ENCODE peak calls at places on chromosomes 13 and 19, in eight cellular contexts. H is esophagus muscularis mucosa, B is stomach, Z is HepG2, V is K562, D is tibial nerve, G is upper lobe of left lung, A is H1. R is an unnamed sample. For H3K27me3, the result is how much of the 10 kb centered on the place peaks cover.

GRCh38 chr19:46478356-46478986 is 7.1 kb upstream of the PNMA8A start:
- DNase-seq in H (no peak), B (no peak), Z (no peak), V (peak), D (no peak), G (no peak), A (peak), R (no peak)

GRCh38 chr19:45091031-45091918 is 1.7 kb upstream of the PPP1R37 start:
- DNase-seq in H (peak), B (peak), Z (no peak), V (peak), D (peak), G (peak), A (peak), R (peak)

GRCh38 chr13:44746690-44747089 is 170.6 kb upstream of the TSC22D1 start:
- DNase-seq in H (no peak), B (no peak), Z (no peak), V (no peak), D (no peak), G (no peak), A (no peak), R (no peak)

GRCh38 chr13:99985243-99985874 is 3.8 kb downstream of the ZIC2 start:
- DNase-seq in H (peak), B (no peak), Z (no peak), V (peak), D (no peak), G (no peak), A (no peak), R (peak)

GRCh38 chr19:15297416-15298224 is 34.7 kb downstream of the BRD4 start:
- DNase-seq in H (no peak), B (no peak), Z (peak), V (no peak), D (no peak), G (peak), A (no peak), R (no peak)

GRCh38 chr13:48828962-48829405 is 146.7 kb upstream of the FNDC3A start:
- DNase-seq in H (no peak), B (no peak), Z (no peak), V (no peak), D (no peak), G (no peak), A (no peak), R (no peak)

GRCh38 chr13:24741016-24741662 is 22.8 kb upstream of the RNF17 start:
- DNase-seq in H (no peak), B (no peak), Z (peak), V (peak), D (no peak), G (no peak), A (no peak), R (no peak)

GRCh38 chr13:83733293-83733692 is 149.0 kb downstream of the SLITRK1 start:
- DNase-seq in H (no peak), B (no peak), Z (no peak), V (no peak), D (no peak), G (no peak), A (no peak), R (no peak)

GRCh38 chr19:6963259-6963852 is 57.9 kb downstream of the MBD3L2B start:
- DNase-seq in H (no peak), B (no peak), Z (no peak), V (no peak), D (no peak), G (no peak), A (no peak), R (no peak)

GRCh38 chr13:42048625-42049453 is at the start of gene DGKH:
- DNase-seq in H (no peak), B (peak), Z (no peak), V (peak), D (peak), G (peak), A (peak), R (peak)

GRCh38 chr19:48991823-48992570 is 1.1 kb downstream of the GYS1 start:
- DNase-seq in H (no peak), B (peak), Z (no peak), V (peak), D (peak), G (peak), A (no peak), R (peak)

GRCh38 chr19:29376855-29377354 is 148.9 kb upstream of the VSTM2B start:
- DNase-seq in H (peak), B (peak), Z (no peak), V (no peak), D (no peak), G (peak), A (peak), R (no peak)

GRCh38 chr19:29831041-29831548 is 19.3 kb downstream of the CCNE1 start:
- DNase-seq in H (no peak), B (no peak), Z (no peak), V (no peak), D (no peak), G (no peak), A (no peak), R (no peak)

GRCh38 chr19:47094557-47095517 is 18.7 kb downstream of the ZC3H4 start:
- DNase-seq in H (no peak), B (peak), Z (peak), V (no peak), D (no peak), G (peak), A (no peak), R (no peak)

GRCh38 chr19:11405846-11406643 is 13.1 kb downstream of the RGL3 start:
- DNase-seq in H (no peak), B (no peak), Z (no peak), V (peak), D (no peak), G (no peak), A (peak), R (peak)

GRCh38 chr13:29567411-29567810 is 28.1 kb downstream of the SLC7A1 start:
- DNase-seq in H (no peak), B (no peak), Z (no peak), V (no peak), D (no peak), G (no peak), A (no peak), R (no peak)

GRCh38 chr13:95505265-95505664 is 47.3 kb upstream of the CLDN10 start:
- DNase-seq in H (no peak), B (no peak), Z (no peak), V (no peak), D (no peak), G (peak), A (no peak), R (no peak)

GRCh38 chr19:48473161-48473966 is 4.2 kb downstream of the CYTH2 start:
- DNase-seq in H (no peak), B (no peak), Z (no peak), V (no peak), D (no peak), G (no peak), A (no peak), R (peak)

GRCh38 chr13:23321534-23322241 is 111.8 kb downstream of the SACS start:
- DNase-seq in H (no peak), B (no peak), Z (peak), V (no peak), D (no peak), G (no peak), A (no peak), R (peak)

GRCh38 chr13:98466634-98467236 is 110.2 kb downstream of the STK24 start:
- DNase-seq in H (no peak), B (no peak), Z (peak), V (peak), D (no peak), G (no peak), A (peak), R (no peak)

GRCh38 chr13:99028890-99029289 is 51.0 kb upstream of the DOCK9 start:
- DNase-seq in H (peak), B (no peak), Z (no peak), V (peak), D (no peak), G (peak), A (peak), R (no peak)

GRCh38 chr19:28727133-28727834 is 485.7 kb downstream of the UQCRFS1 start:
- DNase-seq in H (no peak), B (no peak), Z (no peak), V (peak), D (no peak), G (no peak), A (peak), R (no peak)

GRCh38 chr13:60765700-60766411 is 368.8 kb downstream of the TDRD3 start:
- DNase-seq in H (no peak), B (no peak), Z (peak), V (no peak), D (no peak), G (peak), A (no peak), R (no peak)

GRCh38 chr13:90185734-90186133 is 1161.8 kb upstream of the MIR17HG start:
- DNase-seq in H (no peak), B (no peak), Z (no peak), V (no peak), D (no peak), G (no peak), A (no peak), R (no peak)

GRCh38 chr13:94079876-94080275 is 399.6 kb downstream of the DCT start:
- DNase-seq in H (no peak), B (no peak), Z (no peak), V (no peak), D (no peak), G (no peak), A (no peak), R (no peak)

GRCh38 chr19:37902668-37903067 is 3.7 kb downstream of the WDR87 start:
- DNase-seq in H (peak), B (peak), Z (peak), V (peak), D (peak), G (peak), A (peak), R (peak)

GRCh38 chr19:23991170-23991569 is 76.5 kb downstream of the ZNF726 start:
- DNase-seq in H (no peak), B (peak), Z (peak), V (no peak), D (no peak), G (no peak), A (no peak), R (no peak)

GRCh38 chr13:93304868-93305613 is 78.4 kb downstream of the GPC6 start:
- DNase-seq in H (no peak), B (no peak), Z (no peak), V (no peak), D (no peak), G (no peak), A (no peak), R (no peak)

GRCh38 chr19:52391135-52391534 is 6.5 kb upstream of the ZNF528 start:
- DNase-seq in H (no peak), B (no peak), Z (no peak), V (no peak), D (no peak), G (no peak), A (no peak), R (no peak)

GRCh38 chr13:107185889-107186288 is 618.0 kb upstream of the ARGLU1 start:
- DNase-seq in H (no peak), B (no peak), Z (no peak), V (no peak), D (no peak), G (no peak), A (no peak), R (no peak)

GRCh38 chr19:46963093-46963734 is 56.4 kb upstream of the NPAS1 start:
- DNase-seq in H (no peak), B (no peak), Z (no peak), V (no peak), D (no peak), G (no peak), A (no peak), R (no peak)

GRCh38 chr19:44753932-44754742 is 5.6 kb downstream of the BCL3 start:
- DNase-seq in H (peak), B (peak), Z (no peak), V (peak), D (peak), G (peak), A (peak), R (peak)

GRCh38 chr13:42176286-42176685 is 95.7 kb upstream of the AKAP11 start:
- DNase-seq in H (no peak), B (no peak), Z (no peak), V (no peak), D (no peak), G (no peak), A (no peak), R (no peak)

GRCh38 chr19:46226438-46226973 is 3.0 kb upstream of the IGFL1 start:
- DNase-seq in H (no peak), B (no peak), Z (no peak), V (no peak), D (no peak), G (no peak), A (no peak), R (no peak)

GRCh38 chr13:43023244-43023931 is at the start of gene DNAJC15:
- DNase-seq in H (peak), B (peak), Z (peak), V (peak), D (peak), G (peak), A (peak), R (peak)

GRCh38 chr13:33057019-33057785 is 41.0 kb downstream of the KL start:
- DNase-seq in H (no peak), B (no peak), Z (peak), V (no peak), D (peak), G (no peak), A (no peak), R (no peak)

GRCh38 chr19:41161903-41162302 is 31.1 kb upstream of the CYP2S1 start:
- DNase-seq in H (no peak), B (no peak), Z (no peak), V (peak), D (no peak), G (no peak), A (peak), R (no peak)

GRCh38 chr13:101346942-101347728 is 69.2 kb downstream of the NALCN start:
- DNase-seq in H (no peak), B (no peak), Z (no peak), V (no peak), D (no peak), G (no peak), A (no peak), R (no peak)

GRCh38 chr13:39159393-39159792 is 121.1 kb downstream of the NHLRC3 start:
- DNase-seq in H (no peak), B (no peak), Z (no peak), V (no peak), D (no peak), G (no peak), A (no peak), R (no peak)

GRCh38 chr13:93700115-93700514 is 473.5 kb downstream of the GPC6 start:
- DNase-seq in H (no peak), B (no peak), Z (no peak), V (no peak), D (no peak), G (no peak), A (no peak), R (no peak)

GRCh38 chr19:10113592-10113963 is 2.1 kb downstream of the P2RY11 start:
- DNase-seq in H (no peak), B (no peak), Z (no peak), V (no peak), D (no peak), G (no peak), A (peak), R (no peak)

GRCh38 chr19:10113964-10114650 is 2.6 kb downstream of the P2RY11 start:
- DNase-seq in H (no peak), B (no peak), Z (no peak), V (peak), D (no peak), G (no peak), A (no peak), R (no peak)

GRCh38 chr19:10111405-10111811 is at the start of gene P2RY11:
- DNase-seq in H (no peak), B (no peak), Z (no peak), V (no peak), D (no peak), G (no peak), A (no peak), R (no peak)

GRCh38 chr19:10112037-10112751 is 701 bp downstream of the P2RY11 start:
- DNase-seq in H (no peak), B (no peak), Z (no peak), V (no peak), D (no peak), G (peak), A (no peak), R (no peak)

GRCh38 chr19:10112895-10113591 is 1.6 kb downstream of the P2RY11 start:
- DNase-seq in H (no peak), B (peak), Z (peak), V (peak), D (no peak), G (peak), A (peak), R (peak)
- TF ChIP-seq EP300 in H (no peak), B (no peak), Z (no peak), V (no peak), D (no peak), G (no peak), A (no peak), R (no peak)

GRCh38 chr13:76656056-76656455 is 230.1 kb downstream of the KCTD12 start:
- DNase-seq in H (no peak), B (no peak), Z (no peak), V (no peak), D (no peak), G (no peak), A (no peak), R (no peak)
- H3K27me3 ChIP-seq in H (under half), B (under half), Z (under half), V (under half), D (under half), G (under half), A (under half), R (under half)

GRCh38 chr13:73334459-73334858 is 275.7 kb downstream of the KLF5 start:
- DNase-seq in H (no peak), B (no peak), Z (no peak), V (no peak), D (no peak), G (no peak), A (no peak), R (no peak)

GRCh38 chr13:73335938-73336337 is 277.1 kb downstream of the KLF5 start:
- DNase-seq in H (no peak), B (no peak), Z (no peak), V (no peak), D (no peak), G (no peak), A (no peak), R (no peak)

GRCh38 chr13:73336789-73337188 is 278.0 kb downstream of the KLF5 start:
- DNase-seq in H (no peak), B (peak), Z (peak), V (no peak), D (no peak), G (no peak), A (no peak), R (no peak)

GRCh38 chr13:73337511-73337910 is 278.7 kb downstream of the KLF5 start:
- DNase-seq in H (no peak), B (no peak), Z (no peak), V (no peak), D (no peak), G (no peak), A (no peak), R (no peak)

DNA sequence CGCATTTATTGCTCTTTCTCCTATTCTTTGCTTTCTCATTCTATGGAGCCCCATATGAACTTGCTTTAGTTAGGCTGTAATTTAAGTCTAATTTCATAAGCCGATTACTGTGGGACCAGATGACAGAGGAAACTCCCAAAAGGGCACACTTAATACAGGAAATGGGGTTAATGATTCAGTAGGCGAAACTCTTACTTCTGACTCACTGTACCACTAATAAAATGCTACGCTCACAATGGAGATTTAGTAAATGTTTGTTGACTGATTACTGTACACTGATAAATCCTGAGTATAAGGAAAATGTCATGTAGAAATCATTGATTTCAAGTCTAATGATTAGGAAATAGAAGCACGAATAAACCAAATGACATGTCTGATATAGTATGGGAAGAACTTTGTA is 276.4 kb downstream of the KLF5 start:
- DNase-seq in H (no peak), B (no peak), Z (no peak), V (no peak), D (no peak), G (no peak), A (no peak), R (no peak)
- TF ChIP-seq EP300 in H (no peak), B (no peak), Z (no peak), V (no peak), D (no peak), G (no peak), A (no peak), R (no peak)

GRCh38 chr13:40794414-40795368 is 5.3 kb downstream of the SLC25A15 start:
- DNase-seq in H (no peak), B (no peak), Z (no peak), V (no peak), D (no peak), G (no peak), A (no peak), R (no peak)
- H3K27me3 ChIP-seq in H (under half), B (under half), Z (under half), V (under half), D (under half), G (under half), A (under half), R (under half)